ENCODE peak calls at places on chromosomes 6 and 20, in four cellular contexts. M is GM12878, A is K562, C is endothelial cell of umbilical vein. K is an unnamed sample.

GRCh38 chr20:41560971-41561370 is 57.2 kb downstream of the CHD6 start:
- DNase-seq in M (no peak), A (no peak), C (no peak), K (no peak)

GRCh38 chr6:145814035-145814500 is 527 bp downstream of the FBXO30 start:
- DNase-seq in M (peak), A (no peak), C (no peak), K (no peak)

GRCh38 chr6:154252676-154253075 is 103.9 kb downstream of the IPCEF1 start:
- DNase-seq in M (no peak), A (no peak), C (no peak), K (no peak)

GRCh38 chr6:130417951-130418350 is 52.1 kb downstream of the TMEM200A start:
- DNase-seq in M (no peak), A (no peak), C (no peak), K (peak)

GRCh38 chr6:33175436-33176069 is 16.7 kb downstream of the COL11A2 start:
- DNase-seq in M (no peak), A (no peak), C (no peak), K (no peak)

GRCh38 chr20:62030834-62031434 is 34.7 kb downstream of the TAF4 start:
- DNase-seq in M (peak), A (no peak), C (no peak), K (no peak)

GRCh38 chr6:85461806-85462185 is 11.9 kb downstream of the NT5E start:
- DNase-seq in M (no peak), A (no peak), C (peak), K (no peak)

GRCh38 chr6:7542065-7542877 is 800 bp downstream of the DSP start:
- DNase-seq in M (no peak), A (no peak), C (peak), K (no peak)

GRCh38 chr20:63660622-63661021 is 2.5 kb downstream of the RTEL1 start:
- DNase-seq in M (no peak), A (no peak), C (no peak), K (no peak)

GRCh38 chr6:161088676-161089328 is 97.2 kb downstream of the MAP3K4 start:
- DNase-seq in M (no peak), A (no peak), C (peak), K (peak)

GRCh38 chr20:8756410-8756809 is 312.5 kb upstream of the PLCB4 start:
- DNase-seq in M (no peak), A (no peak), C (peak), K (peak)

GRCh38 chr20:37071481-37071911 is 24.3 kb downstream of the RBL1 start:
- DNase-seq in M (peak), A (no peak), C (no peak), K (peak)

GRCh38 chr6:134314236-134314821 is 3.6 kb downstream of the SGK1 start:
- DNase-seq in M (no peak), A (no peak), C (no peak), K (no peak)

GRCh38 chr6:134310817-134311216 is 7.1 kb downstream of the SGK1 start:
- DNase-seq in M (no peak), A (no peak), C (no peak), K (no peak)

GRCh38 chr6:134310206-134310605 is 7.7 kb downstream of the SGK1 start:
- DNase-seq in M (no peak), A (no peak), C (no peak), K (peak)

GRCh38 chr6:134309227-134309626 is 8.7 kb downstream of the SGK1 start:
- DNase-seq in M (no peak), A (no peak), C (no peak), K (no peak)

DNA sequence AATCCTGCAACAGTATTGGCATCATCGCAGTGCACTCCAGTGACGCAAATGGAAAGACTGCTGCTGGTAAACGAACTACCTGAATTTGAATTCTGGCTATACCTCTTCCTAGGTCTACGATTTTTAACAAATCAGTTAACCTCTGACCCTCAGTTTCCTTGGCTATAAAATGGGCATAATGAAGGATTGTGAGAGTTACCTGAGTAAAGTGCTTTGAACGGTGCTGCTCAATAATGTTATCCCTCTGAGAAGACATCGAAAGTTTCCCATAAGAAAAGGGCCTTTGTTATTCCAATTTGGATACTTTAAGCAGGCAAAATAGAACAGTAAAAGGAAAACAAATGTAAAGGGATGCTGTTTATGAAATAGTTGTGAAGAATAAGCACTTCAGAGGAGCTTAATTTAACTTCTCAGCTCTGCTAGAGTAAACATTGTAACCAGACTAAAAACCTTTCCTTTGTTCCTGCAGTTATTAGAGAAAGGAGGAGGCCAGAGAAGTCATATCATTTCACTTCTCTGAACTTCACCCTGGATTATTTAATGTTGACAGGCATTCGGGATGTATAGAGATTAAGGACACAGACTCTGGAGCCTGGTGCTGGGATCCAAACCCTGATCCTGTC is 5.8 kb downstream of the SGK1 start:
- DNase-seq in M (no peak), A (no peak), C (no peak), K (no peak)
- TF ChIP-seq FOS in M (no peak), A (no peak), C (no peak), K (no peak)

GRCh38 chr20:43983904-43984361 is 69.3 kb downstream of the TOX2 start:
- DNase-seq in M (no peak), A (no peak), C (peak), K (no peak)
- TF ChIP-seq FOS in M (no peak), A (no peak), C (peak), K (no peak)

GRCh38 chr6:170260686-170261085 is 30.2 kb downstream of the DLL1 start:
- DNase-seq in M (no peak), A (peak), C (no peak), K (no peak)
- TF ChIP-seq FOS in M (no peak), A (no peak), C (no peak), K (no peak)

GRCh38 chr6:43035495-43036194 is 14.2 kb downstream of the RRP36 start:
- DNase-seq in M (no peak), A (no peak), C (no peak), K (no peak)

GRCh38 chr6:43036712-43037111 is 15.3 kb downstream of the RRP36 start:
- DNase-seq in M (no peak), A (no peak), C (no peak), K (no peak)

GRCh38 chr6:43037197-43037596 is 15.8 kb downstream of the RRP36 start:
- DNase-seq in M (no peak), A (no peak), C (no peak), K (no peak)

GRCh38 chr6:43032326-43032725 is 10.9 kb downstream of the RRP36 start:
- DNase-seq in M (no peak), A (no peak), C (no peak), K (no peak)

GRCh38 chr6:43033874-43034273 is 12.5 kb downstream of the RRP36 start:
- DNase-seq in M (no peak), A (no peak), C (no peak), K (no peak)
- TF ChIP-seq FOS in M (no peak), A (no peak), C (no peak), K (no peak)

DNA sequence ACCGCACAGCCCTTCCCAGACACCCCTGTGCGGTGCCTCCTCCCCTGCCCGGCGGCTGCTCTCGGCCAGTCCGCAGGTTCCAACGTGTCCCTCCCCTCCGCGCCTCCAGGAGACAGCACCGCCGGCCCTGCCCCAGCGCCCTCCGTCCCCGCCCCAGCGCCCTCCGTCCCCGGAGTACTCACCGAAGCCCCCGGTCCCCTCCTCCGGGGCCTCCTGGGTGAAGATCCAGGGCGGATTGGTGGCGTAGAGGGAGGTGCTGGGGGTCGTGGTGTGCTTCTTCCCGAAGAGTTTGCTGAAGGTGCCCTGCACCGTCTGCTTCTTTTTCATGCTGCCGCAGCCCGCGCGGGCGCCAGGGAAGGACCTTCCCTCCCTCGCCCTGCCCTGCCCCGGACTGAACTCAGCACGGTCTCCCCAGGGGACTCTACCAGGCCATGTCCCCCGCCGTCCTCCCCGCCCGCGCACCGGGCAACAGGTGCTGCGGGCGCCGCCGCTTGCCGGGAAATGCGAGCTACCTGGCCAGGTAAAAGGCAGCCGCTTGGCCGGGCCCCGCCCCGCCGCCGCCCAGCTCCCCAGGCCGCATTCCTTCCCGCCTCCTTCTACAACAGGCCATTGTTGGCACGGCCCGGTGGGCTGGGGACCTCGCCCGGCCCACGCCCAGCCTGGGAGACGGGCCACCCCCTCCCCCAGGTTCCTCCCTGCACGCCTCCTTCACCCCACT is at the start of gene C6orf132:
- DNase-seq in M (no peak), A (no peak), C (no peak), K (no peak)
- TF ChIP-seq FOS in M (no peak), A (no peak), C (no peak), K (no peak)

GRCh38 chr6:169854083-169854725 is 102.8 kb downstream of the ERMARD start:
- DNase-seq in M (no peak), A (no peak), C (no peak), K (no peak)

GRCh38 chr6:169854813-169855212 is 103.4 kb downstream of the ERMARD start:
- DNase-seq in M (no peak), A (no peak), C (no peak), K (no peak)

GRCh38 chr6:169851641-169852503 is 100.5 kb downstream of the ERMARD start:
- DNase-seq in M (no peak), A (no peak), C (peak), K (no peak)

GRCh38 chr6:169852504-169853195 is 101.2 kb downstream of the ERMARD start:
- DNase-seq in M (no peak), A (no peak), C (no peak), K (no peak)

DNA sequence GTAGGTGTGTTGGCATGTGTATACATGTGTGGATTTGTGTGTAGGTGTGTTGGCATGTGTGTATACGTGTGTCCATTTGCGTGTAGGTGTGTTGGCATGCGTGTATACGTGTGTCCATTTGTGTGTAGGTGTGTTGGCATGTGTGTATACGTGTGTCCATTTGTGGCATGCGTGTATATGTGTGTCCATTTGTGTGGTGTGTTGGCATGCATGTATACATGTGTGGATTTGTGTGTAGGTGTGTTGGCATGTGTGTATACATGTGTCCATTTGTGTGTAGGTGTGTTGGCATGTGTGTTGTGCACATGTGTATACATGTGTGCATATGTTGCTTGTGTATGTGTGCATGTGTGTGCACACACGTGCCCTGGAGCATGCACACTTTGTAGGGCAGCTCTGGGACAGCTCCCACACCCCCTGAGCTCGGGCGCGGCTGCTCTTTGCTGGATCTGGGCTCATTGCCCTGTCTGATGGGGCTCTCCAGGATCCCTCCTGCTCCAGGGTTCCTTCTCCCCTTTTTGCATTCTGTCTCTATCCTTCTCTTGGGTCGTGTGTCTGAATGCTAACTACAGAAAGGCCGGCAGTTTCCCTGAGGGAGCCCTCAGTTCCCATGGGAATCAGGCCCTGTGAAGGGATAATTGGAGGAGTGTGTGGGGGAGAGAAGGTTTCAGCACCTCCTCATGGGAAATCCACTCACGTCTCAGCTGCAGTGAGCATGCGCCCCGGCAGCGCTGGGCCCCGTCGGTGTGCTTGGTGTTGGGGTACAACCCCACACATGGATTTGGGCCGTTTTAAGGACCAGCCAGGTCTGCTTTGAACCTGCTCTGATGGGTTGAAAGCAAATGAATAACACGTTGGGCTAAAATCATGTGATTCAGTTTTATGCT is 102.0 kb downstream of the ERMARD start:
- DNase-seq in M (no peak), A (no peak), C (no peak), K (no peak)
- TF ChIP-seq FOS in M (no peak), A (no peak), C (no peak), K (no peak)